ENCODE peak calls at places on chromosomes 12 and 14, in five cellular contexts. F is fibroblast of the aortic adventitia, Z is GM13977, W is left ventricle myocardium superior, B is mesothelial cell of epicardium. O is an unnamed sample.

GRCh38 chr14:32561520-32561919 is 232.4 kb downstream of the AKAP6 start:
- DNase-seq in W (no peak), B (no peak), F (peak; percentile 71), Z (no peak), O (no peak)

GRCh38 chr12:91154131-91154530 is 28.5 kb downstream of the DCN start:
- DNase-seq in Z (no peak), W (no peak), B (no peak), F (no peak), O (no peak)

GRCh38 chr12:26838888-26839416 is 6.0 kb upstream of the ITPR2 start:
- DNase-seq in B (no peak), Z (no peak), F (no peak), W (no peak), O (no peak)

GRCh38 chr12:96237465-96238077 is 43.4 kb downstream of the ELK3 start:
- DNase-seq in B (no peak), W (peak; percentile 71), Z (no peak), F (peak; percentile 97), O (no peak)

GRCh38 chr14:105483300-105484068 is 3.2 kb upstream of the CRIP1 start:
- DNase-seq in W (peak; percentile 53), B (no peak), Z (no peak), F (no peak), O (no peak)

GRCh38 chr12:57129311-57130288 is 1.3 kb downstream of the LRP1 start:
- DNase-seq in W (no peak), F (peak; percentile 87), B (no peak), Z (no peak), O (no peak)

GRCh38 chr14:35393826-35394225 is 10.7 kb downstream of the NFKBIA start:
- DNase-seq in Z (no peak), F (no peak), W (no peak), B (no peak), O (no peak)

GRCh38 chr12:113130457-113131135 is 5.0 kb downstream of the RASAL1 start:
- DNase-seq in W (no peak), F (no peak), Z (no peak), B (no peak), O (no peak)

GRCh38 chr12:49131973-49132461 is 822 bp upstream of the TUBA1B start:
- DNase-seq in B (no peak), W (no peak), F (peak; percentile 65), Z (peak; percentile 28), O (no peak)

GRCh38 chr12:118371354-118372282 is 1.1 kb downstream of the TAOK3 start:
- DNase-seq in F (no peak), W (peak; percentile 48), B (no peak), Z (peak; percentile 34), O (no peak)

GRCh38 chr12:11553871-11554533 is 95.5 kb upstream of the ETV6 start:
- DNase-seq in W (no peak), Z (peak; percentile 74), F (peak; percentile 68), B (no peak), O (peak; percentile 88)

O was measured in GM12878.